ENCODE peak calls at places on chromosomes 5 and 9, in nine cellular contexts. Z, V, R, K, E, X, S, F and W are unnamed samples.

GRCh38 chr5:135606431-135606830 is 27.6 kb upstream of the CXCL14 start:
- DNase-seq in S (no peak), X (no peak), V (no peak), E (no peak), F (no peak), K (no peak), R (no peak), Z (no peak), W (no peak)

GRCh38 chr9:128689820-128690683 is 1.0 kb downstream of the SET start:
- DNase-seq in K (peak; percentile 63), F (peak; percentile 76), V (peak; percentile 52), S (peak; percentile 48), R (peak; percentile 33), E (no peak), Z (peak; percentile 26), X (peak; percentile 71), W (peak; percentile 47)

GRCh38 chr5:14738050-14738449 is 73.5 kb downstream of the OTULIN start:
- DNase-seq in F (no peak), Z (no peak), K (no peak), X (no peak), E (no peak), S (no peak), R (no peak), V (no peak), W (no peak)

GRCh38 chr5:130773813-130774212 is 391.2 kb downstream of the HINT1 start:
- DNase-seq in S (no peak), R (peak; percentile 42), K (peak; percentile 23), E (no peak), Z (no peak), F (no peak), X (no peak), V (no peak), W (no peak)

GRCh38 chr5:505946-506555 is 18.2 kb downstream of the SLC9A3 start:
- DNase-seq in K (no peak), F (no peak), Z (no peak), R (no peak), E (no peak), V (no peak), X (peak; percentile 44), S (no peak), W (no peak)

GRCh38 chr5:143985832-143986485 is 174.0 kb downstream of the HMHB1 start:
- DNase-seq in S (no peak), Z (peak; percentile 59), V (no peak), X (no peak), K (peak; percentile 94), E (no peak), F (no peak), R (peak; percentile 83), W (no peak)

GRCh38 chr9:784202-784601 is 57.3 kb upstream of the DMRT1 start:
- DNase-seq in F (no peak), E (no peak), V (no peak), R (no peak), K (no peak), S (no peak), Z (no peak), X (no peak), W (no peak)

GRCh38 chr5:57550132-57550531 is 67.5 kb upstream of the ACTBL2 start:
- DNase-seq in Z (no peak), R (no peak), F (no peak), E (no peak), S (no peak), X (no peak), K (no peak), V (peak; percentile 27), W (no peak)

GRCh38 chr9:3532158-3532557 is 6.4 kb upstream of the RFX3 start:
- DNase-seq in E (no peak), R (no peak), Z (no peak), K (no peak), F (no peak), X (no peak), V (no peak), S (no peak), W (no peak)

GRCh38 chr5:73370620-73371583 is 77.7 kb downstream of the FOXD1 start:
- DNase-seq in X (no peak), Z (peak; percentile 83), K (peak; percentile 99), V (no peak), F (no peak), R (peak; percentile 99), E (no peak), S (no peak), W (no peak)

GRCh38 chr5:72456391-72457060 is 50.7 kb downstream of the ZNF366 start:
- DNase-seq in F (no peak), S (no peak), R (no peak), V (no peak), K (no peak), Z (no peak), X (no peak), E (no peak), W (no peak)